ENCODE peak calls at places on chromosome 11, in six cellular contexts. One of them, this sample, is unnamed.
A peak's percentile ranks its signal among the peaks of the same experiment; 100 is the strongest.

GRCh38 chr11:112587664-112588063 is 327.0 kb upstream of the PLET1 start:
- DNase-seq in fibroblast of mammary gland: no peak
- DNase-seq in endothelial cell: no peak
- DNase-seq in Peyer's patch: no peak
- DNase-seq in upper lobe of right lung: no peak
- DNase-seq in fibroblast of the aortic adventitia: no peak
- DNase-seq in this sample: no peak

GRCh38 chr11:123137496-123138270 is 57.4 kb downstream of the CLMP start:
- DNase-seq in fibroblast of mammary gland: peak; percentile 87
- DNase-seq in endothelial cell: peak; percentile 27
- DNase-seq in Peyer's patch: peak; percentile 73
- DNase-seq in upper lobe of right lung: peak; percentile 79
- DNase-seq in fibroblast of the aortic adventitia: peak; percentile 92
- DNase-seq in this sample: peak; percentile 63

GRCh38 chr11:115408036-115408911 is 95.9 kb downstream of the CADM1 start:
- DNase-seq in fibroblast of mammary gland: no peak
- DNase-seq in endothelial cell: no peak
- DNase-seq in Peyer's patch: no peak
- DNase-seq in upper lobe of right lung: no peak
- DNase-seq in fibroblast of the aortic adventitia: no peak
- DNase-seq in this sample: no peak

GRCh38 chr11:61061081-61061826 is 41.0 kb upstream of the CD5 start:
- DNase-seq in fibroblast of mammary gland: peak; percentile 43
- DNase-seq in endothelial cell: no peak
- DNase-seq in Peyer's patch: peak; percentile 56
- DNase-seq in upper lobe of right lung: no peak
- DNase-seq in fibroblast of the aortic adventitia: peak; percentile 34
- DNase-seq in this sample: peak; percentile 95

GRCh38 chr11:20599424-20600346 is at the start of gene SLC6A5:
- DNase-seq in fibroblast of mammary gland: peak; percentile 36
- DNase-seq in endothelial cell: peak; percentile 86
- DNase-seq in Peyer's patch: no peak
- DNase-seq in upper lobe of right lung: peak; percentile 69
- DNase-seq in fibroblast of the aortic adventitia: peak; percentile 35
- DNase-seq in this sample: no peak

GRCh38 chr11:45577755-45578154 is 87.7 kb downstream of the CHST1 start:
- DNase-seq in fibroblast of mammary gland: no peak
- DNase-seq in endothelial cell: no peak
- DNase-seq in Peyer's patch: no peak
- DNase-seq in upper lobe of right lung: no peak
- DNase-seq in fibroblast of the aortic adventitia: no peak
- DNase-seq in this sample: no peak

GRCh38 chr11:17743808-17744119 is 9.2 kb downstream of the KCNC1 start:
- DNase-seq in fibroblast of mammary gland: peak; percentile 68
- DNase-seq in endothelial cell: no peak
- DNase-seq in Peyer's patch: no peak
- DNase-seq in upper lobe of right lung: peak; percentile 44
- DNase-seq in fibroblast of the aortic adventitia: peak; percentile 8
- DNase-seq in this sample: no peak

GRCh38 chr11:43903969-43904368 is 23.3 kb downstream of the ALKBH3 start:
- DNase-seq in fibroblast of mammary gland: no peak
- DNase-seq in endothelial cell: no peak
- DNase-seq in Peyer's patch: no peak
- DNase-seq in upper lobe of right lung: no peak
- DNase-seq in fibroblast of the aortic adventitia: no peak
- DNase-seq in this sample: no peak

DNA sequence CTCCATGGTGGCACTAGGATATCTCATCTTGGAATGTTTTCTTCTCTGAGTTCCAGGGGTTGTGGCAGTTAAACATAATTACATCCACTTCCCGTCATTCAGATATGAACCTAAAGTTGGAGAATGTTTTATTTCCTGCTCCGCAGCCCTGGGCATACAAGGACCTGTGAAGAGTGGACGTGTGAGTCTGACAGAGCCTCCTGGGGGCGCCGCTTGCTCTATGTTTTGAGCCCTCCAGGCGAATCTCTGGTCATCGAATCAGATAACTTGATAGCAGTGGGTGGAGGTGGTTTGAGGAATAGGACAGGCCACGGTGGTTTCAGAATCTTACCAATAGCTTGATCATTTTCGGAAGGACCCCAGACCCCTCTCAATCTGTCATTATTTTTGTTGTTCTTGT is 174.2 kb downstream of the NTM start:
- DNase-seq in fibroblast of mammary gland: no peak
- DNase-seq in endothelial cell: peak; percentile 28
- DNase-seq in Peyer's patch: no peak
- DNase-seq in upper lobe of right lung: no peak
- DNase-seq in fibroblast of the aortic adventitia: no peak
- DNase-seq in this sample: no peak
- TF ChIP-seq CTCF in fibroblast of mammary gland: no peak
- TF ChIP-seq CTCF in endothelial cell: no peak
- TF ChIP-seq CTCF in Peyer's patch: no peak
- TF ChIP-seq CTCF in upper lobe of right lung: no peak
- TF ChIP-seq CTCF in fibroblast of the aortic adventitia: no peak
- TF ChIP-seq CTCF in this sample: no peak

DNA sequence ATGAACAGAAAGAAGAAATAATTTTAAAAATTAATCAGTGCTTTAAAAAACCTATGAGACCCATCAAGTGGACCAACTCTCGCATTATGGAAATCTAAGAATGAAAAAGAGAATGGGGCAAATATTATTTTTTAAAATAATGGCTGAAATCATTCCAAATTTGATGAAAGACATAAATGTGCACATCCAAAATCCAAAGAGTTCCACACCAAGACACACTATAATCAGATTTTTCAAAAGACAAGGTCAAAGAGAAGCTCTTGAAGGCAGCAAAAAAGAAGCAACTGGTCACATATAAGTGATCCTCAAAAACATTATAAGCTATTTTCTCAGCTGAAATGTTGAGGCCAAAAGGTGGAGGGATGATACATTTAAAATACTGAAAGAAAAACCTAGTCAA is 85.3 kb downstream of the ARHGAP32 start:
- DNase-seq in fibroblast of mammary gland: no peak
- DNase-seq in endothelial cell: no peak
- DNase-seq in Peyer's patch: no peak
- DNase-seq in upper lobe of right lung: no peak
- DNase-seq in fibroblast of the aortic adventitia: no peak
- DNase-seq in this sample: no peak
- TF ChIP-seq CTCF in fibroblast of mammary gland: no peak
- TF ChIP-seq CTCF in endothelial cell: no peak
- TF ChIP-seq CTCF in Peyer's patch: no peak
- TF ChIP-seq CTCF in upper lobe of right lung: no peak
- TF ChIP-seq CTCF in fibroblast of the aortic adventitia: no peak
- TF ChIP-seq CTCF in this sample: no peak

GRCh38 chr11:24509114-24509513 is 12.3 kb downstream of the LUZP2 start:
- DNase-seq in fibroblast of mammary gland: no peak
- DNase-seq in endothelial cell: no peak
- DNase-seq in Peyer's patch: no peak
- DNase-seq in upper lobe of right lung: no peak
- DNase-seq in fibroblast of the aortic adventitia: peak; percentile 25
- DNase-seq in this sample: no peak
- TF ChIP-seq CTCF in fibroblast of mammary gland: no peak
- TF ChIP-seq CTCF in endothelial cell: no peak
- TF ChIP-seq CTCF in Peyer's patch: no peak
- TF ChIP-seq CTCF in upper lobe of right lung: no peak
- TF ChIP-seq CTCF in fibroblast of the aortic adventitia: peak; percentile 33
- TF ChIP-seq CTCF in this sample: no peak

DNA sequence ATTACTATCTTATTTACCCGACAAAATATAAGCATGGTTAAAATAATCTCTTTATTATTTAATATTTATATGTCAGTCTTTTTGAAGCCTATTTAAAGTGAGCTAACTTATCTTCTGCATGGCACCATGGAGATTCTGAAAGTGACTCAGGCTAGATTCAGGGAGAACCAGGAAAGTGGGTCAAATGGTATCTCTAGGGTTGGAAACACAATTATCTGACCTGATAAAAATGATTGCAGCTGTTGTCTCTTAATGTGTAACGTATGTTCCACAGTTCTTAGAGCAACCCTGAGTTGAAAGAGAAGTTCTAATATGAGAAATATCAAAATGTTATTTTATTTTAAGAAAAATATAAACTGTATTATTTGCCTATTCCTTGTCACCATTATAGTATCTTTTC is 143.1 kb upstream of the CARD18 start:
- DNase-seq in fibroblast of mammary gland: peak; percentile 33
- DNase-seq in endothelial cell: no peak
- DNase-seq in Peyer's patch: no peak
- DNase-seq in upper lobe of right lung: no peak
- DNase-seq in fibroblast of the aortic adventitia: peak; percentile 16
- DNase-seq in this sample: no peak
- TF ChIP-seq CTCF in fibroblast of mammary gland: no peak
- TF ChIP-seq CTCF in endothelial cell: no peak
- TF ChIP-seq CTCF in Peyer's patch: no peak
- TF ChIP-seq CTCF in upper lobe of right lung: no peak
- TF ChIP-seq CTCF in fibroblast of the aortic adventitia: no peak
- TF ChIP-seq CTCF in this sample: no peak

DNA sequence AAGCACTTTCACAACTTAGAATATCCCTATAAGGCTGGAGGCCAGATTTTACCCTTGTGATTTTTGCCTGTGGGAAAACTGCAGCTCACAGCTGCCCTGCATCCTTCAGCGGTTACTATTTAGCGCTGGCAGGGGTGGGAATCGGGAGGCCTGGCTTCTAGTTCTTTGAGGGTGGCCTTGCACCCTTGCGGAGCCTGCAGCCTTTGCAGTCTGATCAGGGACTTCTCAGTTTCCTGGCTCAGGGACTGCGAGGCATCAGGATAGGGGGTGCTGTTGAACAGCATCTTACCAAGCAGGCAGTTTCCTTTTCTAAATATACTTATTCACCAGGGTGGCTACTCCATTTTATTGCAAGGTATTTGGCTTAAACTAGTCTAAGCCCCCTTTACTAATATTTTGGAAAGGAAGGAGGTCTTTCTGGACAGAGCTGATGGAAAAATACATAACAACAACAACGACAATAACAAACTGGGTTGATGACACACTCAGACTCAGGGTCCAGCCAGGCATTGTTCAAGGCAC is 2.9 kb upstream of the APOA1 start:
- DNase-seq in fibroblast of mammary gland: peak; percentile 29
- DNase-seq in endothelial cell: no peak
- DNase-seq in Peyer's patch: no peak
- DNase-seq in upper lobe of right lung: no peak
- DNase-seq in fibroblast of the aortic adventitia: peak; percentile 21
- DNase-seq in this sample: no peak
- TF ChIP-seq CTCF in fibroblast of mammary gland: peak; percentile 25
- TF ChIP-seq CTCF in endothelial cell: no peak
- TF ChIP-seq CTCF in Peyer's patch: no peak
- TF ChIP-seq CTCF in upper lobe of right lung: peak; percentile 22
- TF ChIP-seq CTCF in fibroblast of the aortic adventitia: peak; percentile 31
- TF ChIP-seq CTCF in this sample: no peak